ENCODE peak calls at places on chromosomes 3 and 15, in eight cellular contexts. T is Panc1, U is body of pancreas, I is hepatocyte, K is A549, F is ascending aorta, G is heart left ventricle, R is stomach. E is an unnamed sample. For H3K4me1 and H3K9me3, the result is how much of the 10 kb centered on the place peaks cover.

GRCh38 chr15:48967336-48967735 is 3.6 kb upstream of the SHC4 start:
- DNase-seq in I (no peak), R (no peak), G (no peak), T (no peak), K (no peak), U (no peak), F (no peak), E (no peak)

GRCh38 chr15:70269991-70270751 is 172.5 kb upstream of the TLE3 start:
- DNase-seq in G (peak), I (no peak), F (no peak), K (no peak), U (peak), T (no peak), R (no peak), E (peak)

GRCh38 chr3:4065080-4065479 is 238.1 kb upstream of the SETMAR start:
- DNase-seq in U (no peak), F (no peak), R (no peak), T (no peak), G (no peak), I (no peak), K (no peak), E (no peak)

GRCh38 chr3:18393906-18394305 is 31.2 kb downstream of the SATB1 start:
- DNase-seq in F (no peak), G (no peak), I (no peak), K (no peak), R (no peak), T (no peak), U (no peak), E (no peak)

GRCh38 chr3:115766587-115767492 is 143.5 kb downstream of the GAP43 start:
- DNase-seq in T (no peak), G (no peak), I (no peak), U (no peak), R (no peak), K (no peak), F (no peak), E (no peak)

GRCh38 chr3:155585384-155585783 is 159.5 kb downstream of the PLCH1 start:
- DNase-seq in F (no peak), T (no peak), I (no peak), K (no peak), U (no peak), R (no peak), G (no peak), E (no peak)

GRCh38 chr15:83200162-83200561 is 7.5 kb downstream of the HDGFL3 start:
- DNase-seq in I (no peak), U (no peak), T (no peak), K (no peak), F (no peak), R (no peak), G (no peak), E (no peak)

GRCh38 chr3:78809941-78810340 is 957.9 kb downstream of the ROBO1 start:
- DNase-seq in R (no peak), F (no peak), T (no peak), G (no peak), I (peak), U (no peak), K (no peak), E (no peak)

GRCh38 chr15:47961401-47962090 is 159.2 kb upstream of the SLC24A5 start:
- DNase-seq in F (no peak), K (no peak), R (no peak), U (no peak), I (no peak), G (no peak), T (no peak), E (peak)

GRCh38 chr15:64017591-64018163 is 28.6 kb downstream of the DAPK2 start:
- DNase-seq in T (no peak), G (no peak), R (no peak), U (no peak), K (no peak), I (no peak), F (no peak), E (no peak)

GRCh38 chr3:151871639-151872468 is 1.6 kb upstream of the SUCNR1 start:
- DNase-seq in I (no peak), U (no peak), G (no peak), K (no peak), T (no peak), F (no peak), R (no peak), E (no peak)

GRCh38 chr3:15610083-15610482 is 8.5 kb downstream of the BTD start:
- DNase-seq in I (peak), F (no peak), G (no peak), U (peak), T (no peak), R (peak), K (peak), E (no peak)

GRCh38 chr3:156360992-156361391 is 193.9 kb downstream of the SSR3 start:
- DNase-seq in G (no peak), K (no peak), R (no peak), T (no peak), F (no peak), U (no peak), I (no peak), E (no peak)

GRCh38 chr3:46947981-46948791 is 28.4 kb downstream of the CCDC12 start:
- DNase-seq in R (peak), G (peak), I (peak), U (peak), T (no peak), K (peak), F (no peak), E (peak)
- H3K4me1 ChIP-seq in R (half or more), G (half or more), I (half or more), U (half or more), T (half or more), K (half or more), F (under half), E (half or more)

GRCh38 chr15:65695073-65695472 is 73.3 kb downstream of the SLC24A1 start:
- DNase-seq in T (no peak), R (no peak), K (no peak), I (no peak), F (no peak), U (no peak), G (no peak), E (no peak)
- H3K9me3 ChIP-seq in T (under half), R (under half), K (under half), I (under half), F (under half), U (under half), G (under half), E (under half)

GRCh38 chr15:31347067-31347975 is 20.7 kb downstream of the KLF13 start:
- DNase-seq in R (no peak), T (no peak), U (peak), G (no peak), K (no peak), I (no peak), F (no peak), E (no peak)

GRCh38 chr15:31344824-31345605 is 18.4 kb downstream of the KLF13 start:
- DNase-seq in F (no peak), T (no peak), I (no peak), K (no peak), U (peak), G (peak), R (no peak), E (peak)

GRCh38 chr15:31345606-31346366 is 19.2 kb downstream of the KLF13 start:
- DNase-seq in K (no peak), R (no peak), U (peak), I (no peak), G (no peak), T (no peak), F (no peak), E (no peak)

GRCh38 chr15:31347981-31348803 is 21.6 kb downstream of the KLF13 start:
- DNase-seq in I (no peak), R (no peak), U (no peak), T (no peak), F (no peak), G (no peak), K (no peak), E (no peak)

DNA sequence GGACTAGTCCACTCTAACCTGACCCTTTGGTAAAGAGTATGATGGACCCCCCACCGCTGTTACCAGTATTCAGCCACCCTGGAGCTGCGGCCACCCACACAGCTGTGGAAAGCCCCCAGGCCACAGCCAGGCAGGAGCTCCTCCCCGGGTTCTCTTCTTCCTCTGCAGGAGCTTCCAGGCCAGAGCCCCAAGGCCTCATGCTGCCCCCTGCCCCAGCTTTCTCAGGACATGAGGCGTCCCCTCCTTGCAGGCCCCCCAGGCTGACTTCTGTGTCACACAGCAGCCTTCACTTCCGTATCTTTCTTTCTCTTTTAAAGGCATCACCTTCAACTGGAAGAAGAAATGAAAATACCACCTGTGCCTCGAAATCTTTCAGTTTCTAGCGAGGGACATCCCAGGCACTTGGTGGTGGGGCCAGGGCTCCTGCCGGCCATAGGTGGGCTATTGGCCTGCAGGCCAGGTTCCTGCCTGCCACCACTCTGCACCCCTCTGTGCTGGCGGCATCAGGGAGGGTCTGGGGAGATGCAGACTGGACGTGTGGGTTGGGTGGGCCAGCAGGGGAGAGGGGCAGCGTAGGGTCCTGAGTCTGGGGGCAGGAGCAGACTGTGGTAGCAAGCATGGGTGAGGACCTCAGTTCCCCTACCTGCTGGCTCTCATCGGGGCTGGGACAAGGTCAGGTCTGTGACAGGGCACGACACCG is 19.9 kb downstream of the KLF13 start:
- DNase-seq in I (no peak), U (peak), R (no peak), G (no peak), K (no peak), F (no peak), T (no peak), E (no peak)
- H3K4me1 ChIP-seq in I (under half), U (half or more), R (half or more), G (half or more), K (under half), F (under half), T (under half), E (half or more)

DNA sequence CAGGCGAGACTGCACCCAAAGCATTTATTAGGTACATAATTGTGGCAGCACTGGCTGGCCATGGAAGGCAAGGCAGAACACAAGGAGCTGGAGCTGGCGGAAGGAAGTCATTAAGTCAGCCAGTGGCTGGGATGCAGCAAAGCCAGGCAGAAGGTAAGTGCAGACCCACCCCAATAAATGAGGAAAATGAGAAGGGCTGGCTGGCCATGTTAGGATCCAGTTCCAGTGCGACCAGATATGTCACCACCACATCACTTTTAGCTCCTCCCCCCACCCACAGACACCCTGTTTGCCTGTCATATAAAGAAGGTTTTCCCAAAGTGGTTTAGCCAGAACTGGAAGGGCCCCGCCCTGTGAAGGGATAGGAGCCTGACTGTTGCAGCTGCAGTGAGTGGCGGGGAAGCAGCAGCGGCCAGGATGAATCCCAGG is at the start of gene FURIN:
- DNase-seq in T (no peak), G (no peak), I (no peak), U (no peak), F (no peak), R (no peak), K (no peak), E (peak)
- H3K9me3 ChIP-seq in T (under half), G (under half), I (under half), U (under half), F (under half), R (under half), K (under half), E (under half)

GRCh38 chr3:170179444-170179843 is 2.1 kb downstream of the PHC3 start:
- DNase-seq in I (no peak), U (no peak), K (no peak), G (no peak), F (no peak), T (no peak), R (no peak), E (no peak)

GRCh38 chr3:170180107-170180951 is 1.2 kb downstream of the PHC3 start:
- DNase-seq in G (no peak), T (no peak), R (peak), K (no peak), F (no peak), I (peak), U (no peak), E (no peak)

GRCh38 chr3:170180952-170181876 is at the start of gene PHC3:
- DNase-seq in I (peak), T (peak), G (peak), R (peak), F (peak), K (peak), U (peak), E (peak)

DNA sequence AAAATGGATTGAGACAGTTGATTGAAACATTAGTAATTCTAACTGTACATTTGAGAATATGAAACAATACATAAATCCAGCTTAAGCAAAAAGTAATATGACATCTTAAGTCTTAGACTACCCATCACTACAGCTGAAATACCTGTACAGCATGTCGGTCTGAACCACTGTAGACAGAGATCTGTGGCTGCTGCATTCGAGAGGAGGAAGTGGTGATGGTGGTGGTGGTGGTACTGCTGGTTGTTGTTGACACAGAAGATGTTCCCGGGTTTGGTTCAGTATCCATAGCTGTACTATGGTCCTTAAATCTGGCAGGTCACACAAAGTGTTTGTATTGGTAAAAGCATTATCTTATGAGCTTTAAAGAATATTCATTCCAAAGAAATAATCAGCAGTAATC is 2.9 kb downstream of the PHC3 start:
- DNase-seq in K (no peak), G (no peak), R (no peak), U (no peak), F (no peak), T (no peak), I (no peak), E (peak)
- H3K4me1 ChIP-seq in K (under half), G (under half), R (under half), U (under half), F (under half), T (under half), I (under half), E (under half)

GRCh38 chr3:61932499-61932898 is 371.1 kb downstream of the PTPRG start:
- DNase-seq in I (no peak), R (no peak), G (no peak), F (no peak), T (no peak), U (no peak), K (no peak), E (no peak)
- H3K9me3 ChIP-seq in I (under half), R (under half), G (under half), F (under half), T (under half), U (under half), K (under half), E (under half)

GRCh38 chr3:176155012-176155411 is 1042.3 kb downstream of the TBL1XR1 start:
- DNase-seq in F (no peak), T (no peak), U (no peak), K (no peak), R (no peak), I (no peak), G (no peak), E (no peak)

GRCh38 chr3:176160997-176161396 is 1036.3 kb downstream of the TBL1XR1 start:
- DNase-seq in I (no peak), K (no peak), G (no peak), R (no peak), U (no peak), T (no peak), F (no peak), E (no peak)

GRCh38 chr3:176159796-176160195 is 1037.5 kb downstream of the TBL1XR1 start:
- DNase-seq in K (no peak), T (no peak), R (no peak), I (peak), G (no peak), U (no peak), F (no peak), E (no peak)
- H3K4me1 ChIP-seq in K (under half), T (under half), R (under half), I (under half), G (under half), U (under half), F (under half), E (under half)